ENCODE peak calls at places on chromosomes 13 and 19, in four cellular contexts. One of them, this sample, is unnamed.
A peak's percentile ranks its signal among the peaks of the same experiment; 100 is the strongest.

GRCh38 chr13:53250272-53250875 is 221.8 kb downstream of the OLFM4 start:
- DNase-seq in lower lobe of right lung: no peak
- DNase-seq in T-helper 2 cell: no peak
- DNase-seq in activated CD4-positive, alpha-beta T cell treated with anti-CD3 and anti-CD28 coated beads, Interleukin-2, amount 50 U/mL, for 48 hours: no peak
- DNase-seq in this sample: no peak

GRCh38 chr13:114063545-114064515 is 68.6 kb downstream of the RASA3 start:
- DNase-seq in activated CD4-positive, alpha-beta T cell treated with anti-CD3 and anti-CD28 coated beads, Interleukin-2, amount 50 U/mL, for 48 hours: peak; percentile 34
- DNase-seq in T-helper 2 cell: no peak
- DNase-seq in lower lobe of right lung: peak; percentile 85
- DNase-seq in this sample: no peak

GRCh38 chr19:46350029-46350757 is 3.3 kb downstream of the PPP5C start:
- DNase-seq in T-helper 2 cell: no peak
- DNase-seq in activated CD4-positive, alpha-beta T cell treated with anti-CD3 and anti-CD28 coated beads, Interleukin-2, amount 50 U/mL, for 48 hours: peak; percentile 53
- DNase-seq in lower lobe of right lung: no peak
- DNase-seq in this sample: no peak

GRCh38 chr13:28347456-28348371 is 147.2 kb downstream of the FLT1 start:
- DNase-seq in T-helper 2 cell: no peak
- DNase-seq in lower lobe of right lung: no peak
- DNase-seq in activated CD4-positive, alpha-beta T cell treated with anti-CD3 and anti-CD28 coated beads, Interleukin-2, amount 50 U/mL, for 48 hours: no peak
- DNase-seq in this sample: no peak

GRCh38 chr19:29682236-29682895 is 17.1 kb downstream of the PLEKHF1 start:
- DNase-seq in lower lobe of right lung: peak; percentile 26
- DNase-seq in T-helper 2 cell: no peak
- DNase-seq in activated CD4-positive, alpha-beta T cell treated with anti-CD3 and anti-CD28 coated beads, Interleukin-2, amount 50 U/mL, for 48 hours: no peak
- DNase-seq in this sample: no peak

GRCh38 chr19:8423821-8424223 is 10.7 kb downstream of the MARCHF2 start:
- DNase-seq in lower lobe of right lung: peak; percentile 86
- DNase-seq in T-helper 2 cell: no peak
- DNase-seq in activated CD4-positive, alpha-beta T cell treated with anti-CD3 and anti-CD28 coated beads, Interleukin-2, amount 50 U/mL, for 48 hours: no peak
- DNase-seq in this sample: no peak

GRCh38 chr19:52331757-52332156 is 4.3 kb upstream of the ZNF610 start:
- DNase-seq in lower lobe of right lung: no peak
- DNase-seq in T-helper 2 cell: no peak
- DNase-seq in activated CD4-positive, alpha-beta T cell treated with anti-CD3 and anti-CD28 coated beads, Interleukin-2, amount 50 U/mL, for 48 hours: no peak
- DNase-seq in this sample: no peak

GRCh38 chr19:13770013-13770635 is 4.1 kb upstream of the C19orf53 start:
- DNase-seq in T-helper 2 cell: no peak
- DNase-seq in activated CD4-positive, alpha-beta T cell treated with anti-CD3 and anti-CD28 coated beads, Interleukin-2, amount 50 U/mL, for 48 hours: no peak
- DNase-seq in lower lobe of right lung: no peak
- DNase-seq in this sample: no peak

GRCh38 chr13:45042539-45042938 is 53.2 kb downstream of the GPALPP1 start:
- DNase-seq in activated CD4-positive, alpha-beta T cell treated with anti-CD3 and anti-CD28 coated beads, Interleukin-2, amount 50 U/mL, for 48 hours: no peak
- DNase-seq in T-helper 2 cell: no peak
- DNase-seq in lower lobe of right lung: no peak
- DNase-seq in this sample: no peak

GRCh38 chr19:38952395-38953165 is 21.8 kb downstream of the MRPS12 start:
- DNase-seq in T-helper 2 cell: no peak
- DNase-seq in lower lobe of right lung: no peak
- DNase-seq in activated CD4-positive, alpha-beta T cell treated with anti-CD3 and anti-CD28 coated beads, Interleukin-2, amount 50 U/mL, for 48 hours: peak; percentile 28
- DNase-seq in this sample: no peak

GRCh38 chr19:48444129-48444932 is 1.5 kb upstream of the GRWD1 start:
- DNase-seq in lower lobe of right lung: no peak
- DNase-seq in T-helper 2 cell: no peak
- DNase-seq in activated CD4-positive, alpha-beta T cell treated with anti-CD3 and anti-CD28 coated beads, Interleukin-2, amount 50 U/mL, for 48 hours: peak; percentile 25
- DNase-seq in this sample: no peak